ENCODE peak calls at places on chromosomes 13 and 19, in six cellular contexts. N, J, H, C, U and D are unnamed samples.

GRCh38 chr19:9309974-9310446 is 372 bp upstream of the ZNF699 start:
- DNase-seq in N (peak), U (peak), C (no peak), H (peak), J (peak), D (no peak)

GRCh38 chr19:30204721-30205120 is 167.5 kb upstream of the ZNF536 start:
- DNase-seq in C (no peak), H (no peak), N (peak), J (no peak), U (no peak), D (peak)

GRCh38 chr13:108214511-108215383 is 589 bp downstream of the LIG4 start:
- DNase-seq in C (no peak), N (no peak), J (no peak), U (no peak), H (peak), D (no peak)

GRCh38 chr19:30227661-30228112 is 144.5 kb upstream of the ZNF536 start:
- DNase-seq in N (peak), J (peak), H (peak), U (peak), C (no peak), D (peak)

GRCh38 chr19:46226438-46226973 is 3.0 kb upstream of the IGFL1 start:
- DNase-seq in C (no peak), H (no peak), N (peak), J (peak), U (no peak), D (no peak)

GRCh38 chr13:83879431-83880171 is 2.7 kb downstream of the SLITRK1 start:
- DNase-seq in H (no peak), J (no peak), N (peak), C (no peak), U (peak), D (no peak)

GRCh38 chr19:49761625-49762311 is 1.3 kb downstream of the TSKS start:
- DNase-seq in N (no peak), J (peak), U (no peak), H (peak), C (no peak), D (no peak)

GRCh38 chr19:10361569-10362011 is 18.8 kb downstream of the TYK2 start:
- DNase-seq in N (no peak), J (no peak), C (no peak), H (no peak), U (no peak), D (no peak)

GRCh38 chr19:50906217-50906616 is 5.0 kb downstream of the KLK4 start:
- DNase-seq in H (peak), J (peak), C (no peak), N (no peak), U (peak), D (peak)

GRCh38 chr13:80101040-80101439 is 239.9 kb downstream of the SPRY2 start:
- DNase-seq in C (no peak), H (no peak), N (no peak), J (no peak), U (no peak), D (no peak)

GRCh38 chr19:2475018-2475701 is 767 bp upstream of the GADD45B start:
- DNase-seq in J (peak), C (peak), H (peak), U (peak), N (peak), D (peak)

GRCh38 chr19:15251749-15252397 is 19.6 kb upstream of the EPHX3 start:
- DNase-seq in C (no peak), H (peak), U (peak), N (peak), J (peak), D (no peak)

GRCh38 chr19:32748497-32748896 is 28.9 kb downstream of the TDRD12 start:
- DNase-seq in H (no peak), J (no peak), U (peak), C (no peak), N (no peak), D (peak)

GRCh38 chr19:6551607-6552450 is 21.0 kb downstream of the TNFSF9 start:
- DNase-seq in N (no peak), C (peak), J (no peak), U (peak), H (no peak), D (peak)